ENCODE peak calls at places on chromosome 18, in five cellular contexts. One of them, this sample, is unnamed.

GRCh38 chr18:75010725-75011124 is 198.2 kb downstream of the PTGR3 start:
- DNase-seq in ovary: no peak
- DNase-seq in adrenal gland: no peak
- DNase-seq in CD8-positive, alpha-beta T cell: no peak
- DNase-seq in A549: no peak
- DNase-seq in this sample: no peak

GRCh38 chr18:31513189-31513907 is 15.4 kb downstream of the DSG2 start:
- DNase-seq in ovary: no peak
- DNase-seq in adrenal gland: no peak
- DNase-seq in CD8-positive, alpha-beta T cell: no peak
- DNase-seq in A549: peak
- DNase-seq in this sample: no peak

GRCh38 chr18:3538456-3538855 is 88.5 kb downstream of the TGIF1 start:
- DNase-seq in ovary: no peak
- DNase-seq in adrenal gland: no peak
- DNase-seq in CD8-positive, alpha-beta T cell: no peak
- DNase-seq in A549: no peak
- DNase-seq in this sample: no peak

GRCh38 chr18:34709631-34710429 is at the start of gene DTNA:
- DNase-seq in ovary: no peak
- DNase-seq in adrenal gland: no peak
- DNase-seq in CD8-positive, alpha-beta T cell: no peak
- DNase-seq in A549: no peak
- DNase-seq in this sample: no peak

GRCh38 chr18:671405-671804 is 14.0 kb downstream of the TYMS start:
- DNase-seq in ovary: no peak
- DNase-seq in adrenal gland: no peak
- DNase-seq in CD8-positive, alpha-beta T cell: no peak
- DNase-seq in A549: no peak
- DNase-seq in this sample: no peak

GRCh38 chr18:59877366-59877765 is 22.4 kb upstream of the PMAIP1 start:
- DNase-seq in ovary: no peak
- DNase-seq in adrenal gland: no peak
- DNase-seq in CD8-positive, alpha-beta T cell: no peak
- DNase-seq in A549: no peak
- DNase-seq in this sample: no peak

GRCh38 chr18:48308027-48308635 is 101.1 kb downstream of the ZBTB7C start:
- DNase-seq in ovary: no peak
- DNase-seq in adrenal gland: no peak
- DNase-seq in CD8-positive, alpha-beta T cell: no peak
- DNase-seq in A549: no peak
- DNase-seq in this sample: no peak

GRCh38 chr18:21741511-21742322 is 1.1 kb downstream of the MIB1 start:
- DNase-seq in ovary: no peak
- DNase-seq in adrenal gland: peak
- DNase-seq in CD8-positive, alpha-beta T cell: no peak
- DNase-seq in A549: no peak
- DNase-seq in this sample: peak

GRCh38 chr18:59662008-59662701 is 35.1 kb downstream of the CCBE1 start:
- DNase-seq in ovary: no peak
- DNase-seq in adrenal gland: no peak
- DNase-seq in CD8-positive, alpha-beta T cell: no peak
- DNase-seq in A549: no peak
- DNase-seq in this sample: no peak

GRCh38 chr18:60339018-60339417 is 33.6 kb downstream of the MC4R start:
- DNase-seq in ovary: no peak
- DNase-seq in adrenal gland: no peak
- DNase-seq in CD8-positive, alpha-beta T cell: no peak
- DNase-seq in A549: no peak
- DNase-seq in this sample: no peak

GRCh38 chr18:35478520-35479435 is 19.0 kb downstream of the INO80C start:
- DNase-seq in ovary: no peak
- DNase-seq in adrenal gland: peak
- DNase-seq in CD8-positive, alpha-beta T cell: no peak
- DNase-seq in A549: peak
- DNase-seq in this sample: no peak

GRCh38 chr18:54829856-54830255 is 1.6 kb downstream of the RAB27B start:
- DNase-seq in ovary: no peak
- DNase-seq in adrenal gland: no peak
- DNase-seq in CD8-positive, alpha-beta T cell: no peak
- DNase-seq in A549: no peak
- DNase-seq in this sample: no peak

GRCh38 chr18:31687016-31687415 is 2.6 kb upstream of the B4GALT6 start:
- DNase-seq in ovary: no peak
- DNase-seq in adrenal gland: no peak
- DNase-seq in CD8-positive, alpha-beta T cell: no peak
- DNase-seq in A549: no peak
- DNase-seq in this sample: no peak

GRCh38 chr18:7102131-7102530 is 15.5 kb downstream of the LAMA1 start:
- DNase-seq in ovary: no peak
- DNase-seq in adrenal gland: no peak
- DNase-seq in CD8-positive, alpha-beta T cell: no peak
- DNase-seq in A549: no peak
- DNase-seq in this sample: no peak

GRCh38 chr18:46067431-46068007 is 4.5 kb downstream of the PSTPIP2 start:
- DNase-seq in ovary: no peak
- DNase-seq in adrenal gland: no peak
- DNase-seq in CD8-positive, alpha-beta T cell: no peak
- DNase-seq in A549: no peak
- DNase-seq in this sample: no peak

GRCh38 chr18:57737661-57738060 is 65.5 kb downstream of the ATP8B1 start:
- DNase-seq in ovary: no peak
- DNase-seq in adrenal gland: peak
- DNase-seq in CD8-positive, alpha-beta T cell: no peak
- DNase-seq in A549: peak
- DNase-seq in this sample: no peak

GRCh38 chr18:76405761-76406356 is 89.2 kb downstream of the ZNF516 start:
- DNase-seq in ovary: peak
- DNase-seq in adrenal gland: peak
- DNase-seq in CD8-positive, alpha-beta T cell: no peak
- DNase-seq in A549: peak
- DNase-seq in this sample: no peak

GRCh38 chr18:36269157-36269556 is 28.4 kb upstream of the FHOD3 start:
- DNase-seq in ovary: no peak
- DNase-seq in adrenal gland: no peak
- DNase-seq in CD8-positive, alpha-beta T cell: no peak
- DNase-seq in A549: no peak
- DNase-seq in this sample: no peak

GRCh38 chr18:39389800-39390379 is 1824.3 kb upstream of the CELF4 start:
- DNase-seq in ovary: no peak
- DNase-seq in adrenal gland: no peak
- DNase-seq in CD8-positive, alpha-beta T cell: no peak
- DNase-seq in A549: no peak
- DNase-seq in this sample: no peak

GRCh38 chr18:36467614-36468013 is 170.1 kb downstream of the FHOD3 start:
- DNase-seq in ovary: no peak
- DNase-seq in adrenal gland: no peak
- DNase-seq in CD8-positive, alpha-beta T cell: no peak
- DNase-seq in A549: no peak
- DNase-seq in this sample: no peak

GRCh38 chr18:2082676-2083075 is 488.6 kb downstream of the METTL4 start:
- DNase-seq in ovary: no peak
- DNase-seq in adrenal gland: no peak
- DNase-seq in CD8-positive, alpha-beta T cell: no peak
- DNase-seq in A549: no peak
- DNase-seq in this sample: no peak

GRCh38 chr18:58592223-58593214 is 36.4 kb downstream of the ALPK2 start:
- DNase-seq in ovary: no peak
- DNase-seq in adrenal gland: no peak
- DNase-seq in CD8-positive, alpha-beta T cell: no peak
- DNase-seq in A549: no peak
- DNase-seq in this sample: no peak

GRCh38 chr18:22193466-22193865 is 24.1 kb downstream of the GATA6 start:
- DNase-seq in ovary: peak
- DNase-seq in adrenal gland: peak
- DNase-seq in CD8-positive, alpha-beta T cell: no peak
- DNase-seq in A549: no peak
- DNase-seq in this sample: no peak

GRCh38 chr18:23207191-23207955 is 72.1 kb downstream of the CABLES1 start:
- DNase-seq in ovary: no peak
- DNase-seq in adrenal gland: no peak
- DNase-seq in CD8-positive, alpha-beta T cell: no peak
- DNase-seq in A549: no peak
- DNase-seq in this sample: no peak
- TF ChIP-seq CTCF in ovary: no peak
- TF ChIP-seq CTCF in adrenal gland: no peak
- TF ChIP-seq CTCF in CD8-positive, alpha-beta T cell: no peak
- TF ChIP-seq CTCF in A549: no peak
- TF ChIP-seq CTCF in this sample: no peak

GRCh38 chr18:13103366-13103765 is 112.2 kb downstream of the CEP192 start:
- DNase-seq in ovary: no peak
- DNase-seq in adrenal gland: no peak
- DNase-seq in CD8-positive, alpha-beta T cell: no peak
- DNase-seq in A549: no peak
- DNase-seq in this sample: no peak
- TF ChIP-seq CTCF in ovary: no peak
- TF ChIP-seq CTCF in adrenal gland: no peak
- TF ChIP-seq CTCF in CD8-positive, alpha-beta T cell: no peak
- TF ChIP-seq CTCF in A549: no peak
- TF ChIP-seq CTCF in this sample: peak

GRCh38 chr18:49784427-49785185 is 28.7 kb downstream of the ACAA2 start:
- DNase-seq in ovary: no peak
- DNase-seq in adrenal gland: no peak
- DNase-seq in CD8-positive, alpha-beta T cell: no peak
- DNase-seq in A549: no peak
- DNase-seq in this sample: no peak
- TF ChIP-seq CTCF in ovary: no peak
- TF ChIP-seq CTCF in adrenal gland: no peak
- TF ChIP-seq CTCF in CD8-positive, alpha-beta T cell: no peak
- TF ChIP-seq CTCF in A549: peak
- TF ChIP-seq CTCF in this sample: no peak

DNA sequence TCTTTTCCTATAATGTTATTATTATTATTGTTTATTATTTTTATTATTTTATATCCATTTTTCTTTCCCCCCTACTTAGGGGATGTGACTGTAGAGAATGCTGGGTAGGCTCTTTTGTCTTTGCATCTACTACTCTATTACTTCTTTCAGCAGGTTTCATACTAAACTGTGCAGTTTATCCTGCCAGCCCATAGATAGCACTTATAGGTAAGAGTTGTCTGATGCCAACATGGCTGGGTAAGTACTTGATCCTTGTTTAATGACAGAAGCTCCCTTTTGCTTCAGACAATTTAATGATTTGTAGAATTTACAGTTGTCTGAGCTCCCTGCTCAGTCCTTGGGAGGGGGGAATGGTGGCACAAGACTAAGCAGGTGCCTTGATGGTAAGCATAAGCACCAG is 262.9 kb upstream of the CDH2 start:
- DNase-seq in ovary: no peak
- DNase-seq in adrenal gland: no peak
- DNase-seq in CD8-positive, alpha-beta T cell: no peak
- DNase-seq in A549: no peak
- DNase-seq in this sample: no peak
- TF ChIP-seq CTCF in ovary: no peak
- TF ChIP-seq CTCF in adrenal gland: no peak
- TF ChIP-seq CTCF in CD8-positive, alpha-beta T cell: no peak
- TF ChIP-seq CTCF in A549: no peak
- TF ChIP-seq CTCF in this sample: no peak

GRCh38 chr18:9961031-9961430 is 47.2 kb downstream of the VAPA start:
- DNase-seq in ovary: no peak
- DNase-seq in adrenal gland: no peak
- DNase-seq in CD8-positive, alpha-beta T cell: no peak
- DNase-seq in A549: no peak
- DNase-seq in this sample: no peak
- TF ChIP-seq CTCF in ovary: no peak
- TF ChIP-seq CTCF in adrenal gland: no peak
- TF ChIP-seq CTCF in CD8-positive, alpha-beta T cell: no peak
- TF ChIP-seq CTCF in A549: no peak
- TF ChIP-seq CTCF in this sample: no peak

GRCh38 chr18:79523221-79523737 is 127.5 kb downstream of the NFATC1 start:
- DNase-seq in ovary: no peak
- DNase-seq in adrenal gland: peak
- DNase-seq in CD8-positive, alpha-beta T cell: no peak
- DNase-seq in A549: no peak
- DNase-seq in this sample: no peak
- TF ChIP-seq CTCF in ovary: no peak
- TF ChIP-seq CTCF in adrenal gland: no peak
- TF ChIP-seq CTCF in CD8-positive, alpha-beta T cell: no peak
- TF ChIP-seq CTCF in A549: no peak
- TF ChIP-seq CTCF in this sample: no peak

DNA sequence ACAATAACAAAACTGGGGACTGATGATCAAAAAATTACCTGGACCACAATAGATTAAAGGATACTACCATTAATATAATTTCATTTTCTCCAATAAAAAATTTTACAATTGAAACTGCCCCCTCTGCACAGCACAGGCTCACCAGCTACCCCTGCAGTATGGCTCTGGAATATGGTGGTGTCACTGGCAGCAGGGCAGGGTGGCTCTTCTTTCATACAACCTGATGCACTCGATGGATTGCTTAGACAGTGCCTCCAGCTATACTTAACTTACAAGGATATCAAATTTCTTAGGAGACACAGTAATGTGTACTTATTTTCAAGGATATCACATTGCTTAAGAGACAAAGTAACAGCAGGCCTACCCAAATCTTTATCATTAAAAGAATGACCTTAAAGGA is 124.0 kb downstream of the PRELID3A start:
- DNase-seq in ovary: no peak
- DNase-seq in adrenal gland: no peak
- DNase-seq in CD8-positive, alpha-beta T cell: no peak
- DNase-seq in A549: no peak
- DNase-seq in this sample: no peak
- TF ChIP-seq CTCF in ovary: no peak
- TF ChIP-seq CTCF in adrenal gland: no peak
- TF ChIP-seq CTCF in CD8-positive, alpha-beta T cell: no peak
- TF ChIP-seq CTCF in A549: no peak
- TF ChIP-seq CTCF in this sample: no peak

GRCh38 chr18:52694804-52695203 is 354.8 kb downstream of the DCC start:
- DNase-seq in ovary: no peak
- DNase-seq in adrenal gland: no peak
- DNase-seq in CD8-positive, alpha-beta T cell: no peak
- DNase-seq in A549: peak
- DNase-seq in this sample: no peak
- TF ChIP-seq CTCF in ovary: no peak
- TF ChIP-seq CTCF in adrenal gland: no peak
- TF ChIP-seq CTCF in CD8-positive, alpha-beta T cell: no peak
- TF ChIP-seq CTCF in A549: peak
- TF ChIP-seq CTCF in this sample: no peak

DNA sequence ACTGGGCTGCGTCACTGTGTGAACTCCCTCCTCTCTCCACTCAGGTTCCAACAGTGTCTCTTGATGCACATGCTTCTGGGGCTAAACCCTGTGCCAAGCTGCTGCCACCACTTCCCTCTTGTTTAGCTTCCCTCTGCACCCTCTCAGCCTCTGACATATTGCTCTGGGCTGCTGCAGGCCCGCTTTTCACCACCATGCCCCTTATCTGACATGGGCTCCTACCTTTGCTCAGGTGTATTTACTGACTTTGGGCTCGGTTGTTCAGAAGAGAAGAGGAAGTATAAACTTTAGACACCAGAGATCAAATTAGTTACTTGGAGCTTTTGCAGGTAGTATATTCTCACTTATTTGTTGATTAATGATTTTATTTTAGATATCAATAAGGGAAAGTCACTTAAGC is 77.6 kb downstream of the WDR7 start:
- DNase-seq in ovary: no peak
- DNase-seq in adrenal gland: no peak
- DNase-seq in CD8-positive, alpha-beta T cell: no peak
- DNase-seq in A549: no peak
- DNase-seq in this sample: no peak
- TF ChIP-seq CTCF in ovary: no peak
- TF ChIP-seq CTCF in adrenal gland: no peak
- TF ChIP-seq CTCF in CD8-positive, alpha-beta T cell: no peak
- TF ChIP-seq CTCF in A549: no peak
- TF ChIP-seq CTCF in this sample: no peak

This sample was measured in CD4-positive, alpha-beta T cell.